ENCODE peak calls at places on chromosomes 6 and 20, in five cellular contexts. G, M, T, L and E are unnamed samples.

GRCh38 chr6:14728396-14729024 is 517.4 kb upstream of the JARID2 start:
- DNase-seq in M (no peak), L (no peak), G (no peak), T (peak), E (peak)

GRCh38 chr20:49518576-49518975 is 36.1 kb upstream of the KCNB1 start:
- DNase-seq in M (no peak), L (no peak), G (no peak), T (no peak), E (no peak)

GRCh38 chr6:147381734-147382133 is 126.8 kb upstream of the SAMD5 start:
- DNase-seq in M (no peak), G (no peak), T (no peak), L (peak), E (no peak)

GRCh38 chr6:149335924-149336323 is 18.4 kb downstream of the TAB2 start:
- DNase-seq in M (no peak), G (no peak), T (peak), L (no peak), E (no peak)

GRCh38 chr20:16283978-16284377 is 289.3 kb downstream of the KIF16B start:
- DNase-seq in G (no peak), T (peak), L (no peak), M (no peak), E (no peak)

GRCh38 chr20:52404676-52405075 is 213.1 kb upstream of the ZFP64 start:
- DNase-seq in G (no peak), L (no peak), T (no peak), M (no peak), E (no peak)

GRCh38 chr6:11429577-11429976 is 108.0 kb upstream of the TMEM170B start:
- DNase-seq in T (no peak), G (no peak), L (no peak), M (no peak), E (peak)

GRCh38 chr20:35225319-35226125 is 968 bp upstream of the MMP24 start:
- DNase-seq in L (no peak), T (no peak), G (no peak), M (no peak), E (peak)

GRCh38 chr6:132060591-132060990 is 109.4 kb upstream of the CCN2 start:
- DNase-seq in M (no peak), L (peak), T (no peak), G (no peak), E (no peak)

GRCh38 chr20:31685853-31686641 is 36.6 kb downstream of the BCL2L1 start:
- DNase-seq in M (no peak), L (no peak), G (no peak), T (no peak), E (no peak)

GRCh38 chr6:42710316-42710715 is 12.1 kb downstream of the PRPH2 start:
- DNase-seq in T (no peak), G (no peak), L (no peak), M (no peak), E (peak)

GRCh38 chr6:153117986-153118886 is 12.8 kb downstream of the RGS17 start:
- DNase-seq in M (no peak), L (peak), T (no peak), G (no peak), E (no peak)

GRCh38 chr6:10418862-10419748 is 4.2 kb upstream of the TFAP2A start:
- DNase-seq in L (no peak), T (no peak), G (peak), M (no peak), E (peak)

GRCh38 chr6:17086469-17086868 is 15.4 kb upstream of the STMND1 start:
- DNase-seq in L (peak), M (no peak), T (no peak), G (peak), E (peak)

GRCh38 chr6:158565482-158566040 is 5.7 kb downstream of the TMEM181 start:
- DNase-seq in L (no peak), G (no peak), T (no peak), M (no peak), E (no peak)

GRCh38 chr6:10393544-10394225 is 21.2 kb downstream of the TFAP2A start:
- DNase-seq in G (no peak), L (no peak), M (no peak), T (no peak), E (no peak)

DNA sequence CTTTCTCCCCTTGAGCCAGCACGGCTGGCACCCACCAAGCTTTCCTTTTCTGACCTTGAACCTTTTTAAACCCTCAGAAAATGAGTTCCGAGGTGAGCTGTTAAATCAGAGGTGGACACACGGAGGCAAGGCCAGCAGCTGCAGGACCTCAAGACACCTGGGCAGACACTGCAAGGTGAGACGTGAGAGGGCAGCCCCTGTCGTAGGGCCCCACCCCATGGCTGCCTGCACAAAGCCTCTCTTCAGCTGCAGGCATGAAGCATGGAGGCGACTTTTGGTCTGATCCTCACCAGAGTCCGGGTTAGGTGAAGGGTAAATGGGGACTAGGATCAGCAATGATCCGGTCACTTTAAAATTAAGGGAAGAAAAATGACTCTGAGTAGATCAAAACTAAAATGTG is 25.7 kb downstream of the MYT1 start:
- DNase-seq in T (no peak), M (no peak), G (no peak), L (no peak), E (no peak)
- H3K27ac ChIP-seq in T (no peak), M (no peak), G (no peak), L (no peak), E (no peak)

DNA sequence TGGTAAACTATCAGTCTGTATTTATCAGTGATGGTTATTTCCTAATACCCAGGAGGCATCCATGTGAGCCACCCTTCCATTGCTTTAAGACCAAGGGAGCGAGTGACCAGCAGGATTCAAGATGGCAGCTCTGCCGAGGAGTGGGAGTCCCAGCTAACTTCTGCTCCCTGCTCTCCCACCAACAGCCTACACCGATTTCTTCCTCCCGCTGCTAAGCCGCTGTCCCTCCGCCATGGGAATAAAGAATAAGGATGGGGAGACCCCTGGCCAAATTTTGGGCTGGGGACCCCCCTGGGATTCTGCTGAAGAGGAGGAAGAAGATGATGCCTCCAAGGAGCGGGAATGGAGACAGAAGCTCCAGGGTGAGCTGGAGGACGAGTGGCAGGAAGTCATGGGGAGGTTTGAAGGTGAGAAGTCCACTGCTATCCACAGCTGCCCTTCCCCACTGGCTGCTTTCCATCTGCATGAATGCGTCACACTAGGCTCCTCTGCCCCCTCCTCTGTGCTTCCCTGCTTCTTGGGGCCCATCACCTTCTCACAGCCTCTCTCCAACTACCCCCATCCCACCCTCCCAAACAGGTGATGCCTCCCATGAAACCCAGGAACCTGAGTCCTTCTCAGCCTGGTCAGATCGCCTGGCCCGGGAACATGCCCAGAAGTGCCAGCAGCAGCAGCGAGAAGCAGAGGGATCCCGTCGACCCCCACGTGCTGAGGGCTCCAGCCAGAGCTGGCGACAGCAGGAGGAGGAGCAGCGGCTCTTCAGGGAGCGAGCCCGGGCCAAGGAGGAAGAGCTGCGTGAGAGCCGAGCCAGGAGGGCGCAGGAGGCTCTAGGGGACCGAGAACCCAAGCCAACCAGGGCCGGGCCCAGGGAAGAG is 10.3 kb downstream of the NFKBIL1 start:
- DNase-seq in M (no peak), T (no peak), G (no peak), L (no peak), E (no peak)
- H3K27ac ChIP-seq in M (peak), T (no peak), G (no peak), L (no peak), E (no peak)

GRCh38 chr6:136612666-136613389 is 62.6 kb upstream of the MAP7 start:
- DNase-seq in L (no peak), M (no peak), G (no peak), T (no peak), E (no peak)

GRCh38 chr6:136616527-136616926 is 66.3 kb upstream of the MAP7 start:
- DNase-seq in G (no peak), M (no peak), T (no peak), L (no peak), E (no peak)

GRCh38 chr6:136613477-136613876 is 63.3 kb upstream of the MAP7 start:
- DNase-seq in L (no peak), G (no peak), T (no peak), M (no peak), E (no peak)

GRCh38 chr6:136614350-136614749 is 64.1 kb upstream of the MAP7 start:
- DNase-seq in L (no peak), G (no peak), T (no peak), M (no peak), E (no peak)

DNA sequence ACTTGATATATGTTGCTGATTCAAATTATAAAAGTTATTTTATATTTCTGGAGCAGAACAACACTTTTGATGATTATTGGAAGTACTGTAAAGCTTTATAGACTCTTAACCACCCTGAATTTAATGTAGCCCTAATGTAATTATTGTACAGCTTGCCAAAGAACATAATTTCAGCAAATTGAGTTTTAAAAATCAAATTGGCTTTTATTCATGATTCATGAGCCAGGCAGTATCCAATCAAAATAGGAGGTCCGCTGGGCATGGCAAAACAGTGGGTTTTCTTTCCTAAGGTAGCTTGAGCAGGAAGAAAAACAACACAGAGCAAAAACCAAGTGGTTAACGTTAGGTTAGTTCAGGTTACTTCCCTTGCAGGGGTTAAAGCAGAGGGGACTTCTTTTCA is 64.8 kb upstream of the MAP7 start:
- DNase-seq in G (no peak), T (no peak), L (no peak), M (no peak), E (no peak)
- H3K27ac ChIP-seq in G (no peak), T (no peak), L (no peak), M (no peak), E (no peak)

DNA sequence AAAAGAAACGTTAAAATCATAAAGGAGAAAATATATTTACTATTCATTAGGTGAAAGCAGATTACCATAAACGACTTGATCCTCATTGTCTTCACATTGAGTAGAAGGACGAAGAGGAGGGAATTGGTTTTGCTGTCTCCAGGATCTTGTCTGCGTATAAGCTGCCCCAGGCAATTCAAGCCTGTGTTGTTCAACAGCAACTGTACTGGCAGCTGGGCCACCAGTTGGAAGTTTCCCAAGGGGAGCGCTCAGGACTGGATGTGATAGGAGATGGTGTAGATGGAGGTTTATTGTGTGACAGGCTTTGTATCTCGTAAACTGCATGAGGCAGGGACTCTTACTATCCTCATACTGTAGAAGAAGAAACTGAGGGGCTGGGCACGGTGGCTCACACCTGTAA is 3.9 kb upstream of the FANCE start:
- DNase-seq in L (no peak), T (no peak), M (no peak), G (no peak), E (no peak)
- H3K27ac ChIP-seq in L (no peak), T (no peak), M (no peak), G (no peak), E (no peak)

GRCh38 chr6:135084916-135085269 is 30.3 kb upstream of the HBS1L start:
- DNase-seq in T (no peak), L (no peak), G (no peak), M (no peak), E (no peak)

GRCh38 chr6:135086414-135086764 is 31.8 kb upstream of the HBS1L start:
- DNase-seq in M (no peak), T (no peak), G (no peak), L (no peak), E (no peak)

GRCh38 chr6:135085700-135086413 is 31.2 kb upstream of the HBS1L start:
- DNase-seq in M (no peak), L (no peak), T (no peak), G (no peak), E (no peak)

GRCh38 chr6:135081966-135082365 is 27.3 kb upstream of the HBS1L start:
- DNase-seq in T (no peak), M (no peak), L (no peak), G (no peak), E (no peak)

GRCh38 chr6:135083992-135084915 is 29.6 kb upstream of the HBS1L start:
- DNase-seq in L (no peak), M (no peak), G (no peak), T (no peak), E (no peak)
- H3K27ac ChIP-seq in L (no peak), M (no peak), G (no peak), T (no peak), E (no peak)